ENCODE peak calls at places on chromosomes 11 and 22, in eight cellular contexts. A is CD8-positive, alpha-beta T cell; C is stomach; B is AG10803; E is suprapubic skin; N is A549; P is RWPE2; H is PC-3. X is an unnamed sample.
A peak's percentile ranks its signal among the peaks of the same experiment; 100 is the strongest.

GRCh38 chr11:30387891-30388861 is 65.3 kb downstream of the ARL14EP start:
- DNase-seq in C (no peak), P (no peak), B (no peak), N (no peak), E (no peak), A (no peak), H (no peak), X (no peak)

GRCh38 chr11:122099345-122100045 is 16.5 kb downstream of the BLID start:
- DNase-seq in P (no peak), H (no peak), N (no peak), E (no peak), C (no peak), A (no peak), B (peak; percentile 71), X (no peak)

GRCh38 chr11:17343907-17344306 is 7.7 kb upstream of the NCR3LG1 start:
- DNase-seq in A (no peak), E (no peak), P (no peak), H (peak; percentile 57), N (no peak), C (no peak), B (peak; percentile 72), X (no peak)

GRCh38 chr22:49736538-49736937 is 91.1 kb downstream of the BRD1 start:
- DNase-seq in H (no peak), E (no peak), A (no peak), N (no peak), P (no peak), C (peak; percentile 3), B (no peak), X (no peak)

GRCh38 chr11:70583781-70584218 is 185.5 kb downstream of the CTTN start:
- DNase-seq in E (peak; percentile 32), B (no peak), C (no peak), H (no peak), A (no peak), P (peak; percentile 41), N (no peak), X (no peak)

GRCh38 chr11:111793863-111794262 is 27.7 kb upstream of the PPP2R1B start:
- DNase-seq in A (no peak), H (peak; percentile 54), C (no peak), P (no peak), N (no peak), B (peak; percentile 79), E (no peak), X (no peak)

GRCh38 chr11:15199693-15200092 is 85.0 kb downstream of the INSC start:
- DNase-seq in A (no peak), C (peak; percentile 52), B (peak; percentile 38), E (no peak), P (no peak), N (no peak), H (peak; percentile 53), X (no peak)

GRCh38 chr11:126405374-126405773 is 49.9 kb downstream of the ST3GAL4 start:
- DNase-seq in E (no peak), A (no peak), C (peak; percentile 49), H (peak; percentile 92), N (no peak), P (peak; percentile 47), B (no peak), X (no peak)

GRCh38 chr11:135006800-135007199 is 594.8 kb upstream of the B3GAT1 start:
- DNase-seq in P (no peak), H (no peak), C (no peak), E (no peak), A (no peak), B (no peak), N (no peak), X (no peak)

GRCh38 chr22:27507935-27508504 is 293.5 kb downstream of the MN1 start:
- DNase-seq in B (no peak), N (no peak), A (no peak), P (no peak), H (peak; percentile 62), C (no peak), E (no peak), X (no peak)

GRCh38 chr22:24106385-24107381 is 74.6 kb upstream of the SUSD2 start:
- DNase-seq in C (no peak), P (no peak), B (no peak), N (no peak), H (no peak), E (no peak), A (peak; percentile 16), X (no peak)

GRCh38 chr11:60926500-60926899 is 2.2 kb downstream of the TMEM132A start:
- DNase-seq in P (no peak), E (no peak), H (no peak), N (no peak), A (no peak), B (no peak), C (no peak), X (no peak)

GRCh38 chr22:22032099-22032905 is 49.7 kb upstream of the TOP3B start:
- DNase-seq in C (no peak), P (no peak), N (no peak), A (no peak), B (no peak), E (no peak), H (no peak), X (no peak)

GRCh38 chr22:23789121-23789520 is 2.4 kb downstream of the SMARCB1 start:
- DNase-seq in H (no peak), P (no peak), N (no peak), A (no peak), B (no peak), E (no peak), C (no peak), X (no peak)

GRCh38 chr11:112834277-112834755 is 126.9 kb upstream of the NCAM1 start:
- DNase-seq in B (no peak), A (no peak), P (no peak), E (no peak), N (no peak), C (peak; percentile 89), H (no peak), X (no peak)

GRCh38 chr22:19878461-19879247 is 24.0 kb upstream of the GNB1L start:
- DNase-seq in C (no peak), A (no peak), N (no peak), E (peak; percentile 56), H (no peak), B (peak; percentile 61), P (peak; percentile 54), X (no peak)

GRCh38 chr11:43992834-43993637 is 50.6 kb downstream of the C11orf96 start:
- DNase-seq in N (no peak), B (peak; percentile 57), C (no peak), A (no peak), H (no peak), E (no peak), P (no peak), X (no peak)

GRCh38 chr11:130527648-130528300 is 79.3 kb downstream of the ADAMTS15 start:
- DNase-seq in N (no peak), E (no peak), C (no peak), P (no peak), B (peak; percentile 32), H (peak; percentile 61), A (no peak), X (no peak)

GRCh38 chr22:48179571-48180546 is 1417.4 kb downstream of the TBC1D22A start:
- DNase-seq in E (no peak), A (no peak), P (no peak), C (no peak), N (no peak), B (no peak), H (no peak), X (no peak)

GRCh38 chr22:36776722-36777121 is 803 bp upstream of the IFT27 start:
- DNase-seq in N (no peak), H (no peak), E (no peak), C (no peak), A (no peak), P (no peak), B (no peak), X (no peak)

GRCh38 chr11:63668396-63668795 is 2.8 kb downstream of the ATL3 start:
- DNase-seq in H (no peak), B (no peak), N (no peak), E (no peak), C (no peak), P (no peak), A (no peak), X (no peak)

GRCh38 chr11:47688101-47688500 is 27.1 kb downstream of the AGBL2 start:
- DNase-seq in H (no peak), N (no peak), E (no peak), C (no peak), B (no peak), A (no peak), P (no peak), X (no peak)

GRCh38 chr11:3130269-3131071 is 34.6 kb downstream of the OSBPL5 start:
- DNase-seq in H (peak; percentile 51), B (no peak), N (no peak), C (no peak), A (no peak), E (peak; percentile 67), P (peak; percentile 87), X (no peak)

GRCh38 chr22:42641801-42642413 is 1.5 kb upstream of the ATP5MGL start:
- DNase-seq in A (no peak), B (no peak), E (no peak), H (no peak), N (no peak), P (no peak), C (no peak), X (no peak)
- H3K4me3 ChIP-seq in A (no peak overlapping the region), B (no peak overlapping the region), E (no peak overlapping the region), H (no peak overlapping the region), N (no peak overlapping the region), P (no peak overlapping the region), C (no peak overlapping the region), X (no peak overlapping the region)

GRCh38 chr11:101914737-101915426 is at the start of gene CEP126:
- DNase-seq in B (peak; percentile 95), E (peak; percentile 98), H (peak; percentile 95), P (peak; percentile 90), C (peak; percentile 93), A (peak; percentile 89), N (peak; percentile 76), X (peak; percentile 62)
- TF ChIP-seq CTCF in B (peak; percentile 45), E (peak; percentile 3), H (peak; percentile 58), P (peak; percentile 54), C (no peak), A (peak; percentile 16), N (peak; percentile 14), X (peak; percentile 32)

GRCh38 chr22:46052801-46053562 is 76.0 kb upstream of the WNT7B start:
- DNase-seq in N (no peak), C (peak; percentile 80), H (peak; percentile 33), P (peak; percentile 66), E (peak; percentile 76), B (peak; percentile 58), A (no peak), X (no peak)

GRCh38 chr22:46051646-46052045 is 74.7 kb upstream of the WNT7B start:
- DNase-seq in N (no peak), P (peak; percentile 29), B (no peak), E (peak; percentile 52), A (no peak), C (peak; percentile 21), H (no peak), X (no peak)

GRCh38 chr22:46050916-46051614 is 74.1 kb upstream of the WNT7B start:
- DNase-seq in N (no peak), P (peak; percentile 45), C (peak; percentile 21), H (no peak), B (no peak), E (peak; percentile 63), A (no peak), X (no peak)

GRCh38 chr22:46053563-46054090 is 76.7 kb upstream of the WNT7B start:
- DNase-seq in E (peak; percentile 87), N (peak; percentile 69), A (peak; percentile 38), P (peak; percentile 77), C (peak; percentile 84), B (peak; percentile 64), H (peak; percentile 79), X (no peak)

GRCh38 chr22:46052331-46052771 is 75.4 kb upstream of the WNT7B start:
- DNase-seq in P (peak; percentile 45), H (no peak), E (peak; percentile 69), A (no peak), B (peak; percentile 43), C (peak; percentile 26), N (no peak), X (no peak)
- H3K4me3 ChIP-seq in P (no peak overlapping the region), H (peak overlapping the region; percentile 69), E (peak overlapping the region; percentile 83), A (peak overlapping the region; percentile 48), B (peak overlapping the region; percentile 79), C (peak overlapping the region; percentile 68), N (no peak overlapping the region), X (peak overlapping the region; percentile 58)

GRCh38 chr11:36306888-36307287 is 10.8 kb downstream of the PRR5L start:
- DNase-seq in E (no peak), H (peak; percentile 57), C (no peak), N (no peak), P (no peak), B (peak; percentile 41), A (no peak), X (no peak)
- TF ChIP-seq CTCF in E (no peak), H (peak; percentile 70), C (no peak), N (peak; percentile 43), P (peak; percentile 70), B (peak; percentile 57), A (no peak), X (peak; percentile 55)